ENCODE peak calls at places on chromosomes 2 and 18, in seven cellular contexts. Q is WTC11, B is progenitor cell of endocrine pancreas, G is HCT116, X is fibroblast of lung, P is NB4, Z is upper lobe of left lung. V is an unnamed sample.

GRCh38 chr2:106129592-106129991 is 64.5 kb downstream of the UXS1 start:
- DNase-seq in B (no peak), P (no peak), Z (no peak), G (no peak), Q (no peak), X (no peak), V (no peak)

GRCh38 chr2:174771631-174772491 is 7.6 kb upstream of the CHRNA1 start:
- DNase-seq in Z (peak; percentile 62), B (peak; percentile 48), G (peak; percentile 44), Q (peak; percentile 90), P (peak; percentile 76), X (peak; percentile 91), V (peak; percentile 56)

GRCh38 chr2:229033816-229034215 is 237.3 kb downstream of the PID1 start:
- DNase-seq in Z (no peak), G (no peak), P (no peak), B (no peak), Q (no peak), X (no peak), V (no peak)

GRCh38 chr2:209671280-209671679 is 100.4 kb upstream of the UNC80 start:
- DNase-seq in P (no peak), X (no peak), Z (no peak), Q (no peak), B (no peak), G (no peak), V (no peak)

GRCh38 chr2:9809064-9809356 is 34.3 kb upstream of the TAF1B start:
- DNase-seq in G (no peak), Q (no peak), Z (peak; percentile 63), P (no peak), X (no peak), B (no peak), V (no peak)

GRCh38 chr2:98037666-98038339 is 42.1 kb upstream of the TMEM131 start:
- DNase-seq in Z (no peak), G (no peak), P (no peak), B (no peak), X (no peak), Q (no peak), V (no peak)

GRCh38 chr2:8103085-8103708 is 578.7 kb upstream of the ID2 start:
- DNase-seq in X (peak; percentile 82), G (no peak), Q (no peak), P (no peak), B (no peak), Z (no peak), V (no peak)

GRCh38 chr2:160076239-160076638 is 13.8 kb upstream of the PLA2R1 start:
- DNase-seq in X (no peak), B (no peak), Q (no peak), Z (no peak), P (no peak), G (no peak), V (no peak)

GRCh38 chr2:40168546-40168945 is 283.3 kb downstream of the SLC8A1 start:
- DNase-seq in P (no peak), Q (no peak), X (no peak), G (no peak), Z (no peak), B (no peak), V (no peak)

GRCh38 chr2:180761224-180761623 is 219.2 kb upstream of the UBE2E3 start:
- DNase-seq in P (peak; percentile 52), B (no peak), Q (no peak), G (peak; percentile 21), X (peak; percentile 84), Z (no peak), V (no peak)

GRCh38 chr2:217980036-217980435 is 22.8 kb downstream of the TNS1 start:
- DNase-seq in X (no peak), G (no peak), Z (peak; percentile 49), Q (no peak), B (no peak), P (no peak), V (peak; percentile 44)

GRCh38 chr2:212488611-212489010 is 50.0 kb downstream of the ERBB4 start:
- DNase-seq in G (no peak), X (no peak), P (no peak), Q (no peak), Z (no peak), B (no peak), V (no peak)

GRCh38 chr2:143681006-143681405 is 551.8 kb downstream of the ARHGAP15 start:
- DNase-seq in B (no peak), Q (no peak), P (no peak), Z (no peak), G (no peak), X (no peak), V (no peak)

GRCh38 chr2:43462866-43463641 is 132.8 kb downstream of the THADA start:
- DNase-seq in B (no peak), P (no peak), Q (no peak), Z (no peak), X (no peak), G (no peak), V (no peak)

GRCh38 chr2:206443735-206444527 is 599 bp downstream of the ADAM23 start:
- DNase-seq in Q (peak; percentile 49), G (no peak), X (peak; percentile 25), P (peak; percentile 33), Z (no peak), B (peak; percentile 52), V (no peak)

GRCh38 chr18:23565916-23566547 is 20.3 kb downstream of the NPC1 start:
- DNase-seq in X (no peak), B (no peak), G (no peak), Z (no peak), Q (no peak), P (no peak), V (no peak)

GRCh38 chr2:54459037-54459441 is 2.9 kb downstream of the SPTBN1 start:
- DNase-seq in X (peak; percentile 56), Z (no peak), Q (no peak), B (no peak), P (peak; percentile 91), G (no peak), V (no peak)

GRCh38 chr2:47016172-47016913 is 100.7 kb upstream of the MCFD2 start:
- DNase-seq in G (peak; percentile 60), P (peak; percentile 70), X (peak; percentile 86), B (no peak), Q (peak; percentile 39), Z (peak; percentile 44), V (peak; percentile 70)
- TF ChIP-seq CTCF in G (peak; percentile 19), P (no peak), X (no peak), B (no peak), Q (no peak), Z (no peak), V (peak; percentile 32)

GRCh38 chr18:27627927-27628326 is 442.8 kb upstream of the CHST9 start:
- DNase-seq in B (no peak), G (no peak), X (no peak), Z (no peak), Q (peak; percentile 27), P (no peak), V (no peak)
- TF ChIP-seq CTCF in B (peak; percentile 8), G (no peak), X (no peak), Z (no peak), Q (no peak), P (no peak), V (no peak)

GRCh38 chr18:14976736-14977430 is 228.9 kb downstream of the ANKRD30B start:
- DNase-seq in B (no peak), G (no peak), Z (no peak), P (peak; percentile 72), X (peak; percentile 47), Q (no peak), V (no peak)

GRCh38 chr18:14979875-14980274 is 231.9 kb downstream of the ANKRD30B start:
- DNase-seq in B (no peak), G (no peak), Z (no peak), P (no peak), Q (no peak), X (no peak), V (no peak)

GRCh38 chr18:14978191-14978590 is 230.2 kb downstream of the ANKRD30B start:
- DNase-seq in X (no peak), P (no peak), B (no peak), Z (no peak), Q (no peak), G (no peak), V (no peak)

GRCh38 chr18:14975431-14975830 is 227.5 kb downstream of the ANKRD30B start:
- DNase-seq in P (no peak), B (no peak), Q (no peak), Z (no peak), X (no peak), G (no peak), V (no peak)

GRCh38 chr18:14978962-14979535 is 231.1 kb downstream of the ANKRD30B start:
- DNase-seq in Z (no peak), P (peak; percentile 70), B (no peak), X (peak; percentile 58), Q (peak; percentile 19), G (no peak), V (no peak)
- TF ChIP-seq CTCF in Z (no peak), P (peak; percentile 83), B (no peak), X (peak; percentile 49), Q (no peak), G (peak; percentile 33), V (no peak)

DNA sequence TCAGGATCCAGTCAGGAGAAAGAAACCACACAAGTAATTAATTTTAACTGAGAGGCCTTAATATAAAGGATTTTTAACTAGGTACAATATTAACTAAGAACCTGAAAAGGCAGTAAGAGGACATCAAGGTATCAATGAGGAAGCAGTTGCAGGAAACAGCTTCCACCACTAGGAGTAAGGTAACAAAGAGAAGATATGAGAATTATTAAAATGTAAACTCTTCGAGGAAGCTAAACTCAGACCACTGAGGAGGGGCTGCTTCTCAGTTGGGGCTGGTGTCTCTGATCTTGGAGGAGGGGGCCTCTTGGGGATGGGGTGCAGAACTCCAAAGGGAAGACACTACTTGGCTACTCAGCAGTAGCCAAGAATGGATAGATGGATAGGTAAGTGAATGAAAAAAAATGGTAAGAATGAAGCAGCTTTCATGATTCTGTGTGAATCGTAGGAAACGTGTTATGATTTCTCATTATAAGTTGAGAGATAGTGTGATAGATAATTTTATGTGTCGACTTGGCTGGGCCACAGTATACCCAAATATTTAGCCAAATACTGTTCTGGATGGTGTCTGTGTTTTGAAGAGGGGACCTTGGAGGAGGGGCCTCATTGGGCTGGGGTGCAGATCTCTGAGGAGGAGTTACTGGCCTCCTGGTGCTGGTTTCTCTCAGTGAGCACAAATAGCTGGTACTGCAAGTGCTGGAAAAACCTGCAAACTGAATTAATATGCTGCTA is 547.7 kb upstream of the LRRTM1 start:
- DNase-seq in P (no peak), Q (no peak), B (no peak), Z (no peak), X (no peak), G (no peak), V (no peak)
- TF ChIP-seq CTCF in P (peak; percentile 19), Q (no peak), B (peak; percentile 46), Z (no peak), X (no peak), G (peak; percentile 18), V (no peak)

V was measured in CD14-positive monocyte.